ENCODE peak calls at places on chromosomes 1 and 21, in five cellular contexts. K, Y, W, Q and T are unnamed samples.

GRCh38 chr1:174892016-174892415 is 107.7 kb upstream of the CACYBP start:
- DNase-seq in W (no peak), Y (no peak), Q (no peak), K (no peak), T (no peak)

GRCh38 chr1:2504224-2504948 is 22.0 kb downstream of the PANK4 start:
- DNase-seq in Y (no peak), W (no peak), K (no peak), Q (no peak), T (no peak)

GRCh38 chr1:90721210-90722194 is 4.4 kb upstream of the BARHL2 start:
- DNase-seq in Y (no peak), Q (peak), K (peak), W (no peak), T (peak)

GRCh38 chr1:109807822-109808680 is 44.3 kb upstream of the EPS8L3 start:
- DNase-seq in Q (no peak), K (no peak), W (no peak), Y (no peak), T (no peak)

GRCh38 chr1:233584931-233585330 is 29.0 kb upstream of the KCNK1 start:
- DNase-seq in W (no peak), K (no peak), Y (no peak), Q (no peak), T (no peak)

GRCh38 chr1:2601721-2602303 is 15.2 kb downstream of the PRXL2B start:
- DNase-seq in Y (no peak), K (no peak), Q (no peak), W (no peak), T (no peak)

GRCh38 chr1:24309762-24310485 is 9.2 kb upstream of the GRHL3 start:
- DNase-seq in K (no peak), Y (no peak), Q (no peak), W (no peak), T (no peak)

GRCh38 chr1:50976890-50977574 is 7.0 kb downstream of the CDKN2C start:
- DNase-seq in Y (no peak), K (peak), Q (peak), W (no peak), T (peak)

GRCh38 chr1:197145451-197146029 is 929 bp downstream of the ASPM start:
- DNase-seq in Q (no peak), Y (no peak), W (no peak), K (no peak), T (no peak)

GRCh38 chr1:125087247-125087646 is 3902.5 kb downstream of the SRGAP2C start:
- DNase-seq in W (no peak), K (no peak), Y (no peak), Q (no peak), T (no peak)

GRCh38 chr21:44049606-44050005 is 37.5 kb downstream of the TRAPPC10 start:
- DNase-seq in W (no peak), Q (no peak), Y (no peak), K (no peak), T (no peak)

GRCh38 chr1:192817202-192817601 is 8.4 kb downstream of the RGS2 start:
- DNase-seq in Y (no peak), W (no peak), K (no peak), Q (no peak), T (no peak)

GRCh38 chr21:42234026-42234425 is 15.1 kb downstream of the ABCG1 start:
- DNase-seq in K (no peak), Y (no peak), W (no peak), Q (no peak), T (peak)

GRCh38 chr21:42231761-42232160 is 12.8 kb downstream of the ABCG1 start:
- DNase-seq in Q (no peak), K (no peak), W (no peak), Y (no peak), T (no peak)

GRCh38 chr21:42233067-42233981 is 14.4 kb downstream of the ABCG1 start:
- DNase-seq in W (peak), Y (no peak), K (peak), Q (peak), T (peak)

GRCh38 chr21:42230636-42231035 is 11.7 kb downstream of the ABCG1 start:
- DNase-seq in Q (no peak), K (no peak), W (no peak), Y (no peak), T (no peak)

DNA sequence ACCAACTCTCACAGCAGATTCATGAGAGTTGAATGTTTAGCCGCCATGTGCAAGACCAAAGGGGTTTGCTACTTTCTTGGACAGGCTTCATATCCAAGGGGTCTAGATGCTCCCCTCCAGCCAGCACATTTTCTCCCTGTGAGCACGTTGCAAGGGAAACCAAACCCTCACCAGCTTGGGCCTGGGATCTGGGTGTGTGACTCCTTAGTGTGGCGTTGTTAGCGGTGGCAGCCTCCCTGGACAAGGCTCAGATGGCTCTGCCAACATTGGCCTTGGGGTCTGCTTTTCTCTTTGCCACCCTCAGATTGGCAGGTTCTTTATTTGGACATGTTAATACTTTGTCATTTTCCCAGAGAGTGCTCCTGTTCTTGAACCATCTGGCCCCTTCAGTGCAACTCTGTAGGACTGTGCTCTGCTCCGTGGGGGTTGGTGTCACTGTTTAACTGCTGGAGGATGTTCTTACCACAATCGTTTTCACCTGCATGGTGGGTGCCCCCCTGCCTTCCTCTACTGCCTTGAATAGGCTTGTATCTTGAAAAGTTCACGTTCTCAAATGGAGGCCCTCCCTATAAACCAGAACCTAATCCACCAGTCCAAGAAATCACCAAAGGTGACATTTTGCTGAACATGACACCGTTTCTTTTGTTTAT is 13.4 kb downstream of the ABCG1 start:
- DNase-seq in K (no peak), Y (no peak), W (no peak), Q (no peak), T (no peak)
- TF ChIP-seq RFX5 in K (no peak), Y (no peak), W (no peak), Q (no peak), T (no peak)

GRCh38 chr21:31514598-31514997 is 144.9 kb upstream of the SOD1 start:
- DNase-seq in K (no peak), Q (no peak), Y (no peak), W (no peak), T (peak)

GRCh38 chr21:31511258-31511657 is 148.2 kb upstream of the SOD1 start:
- DNase-seq in Y (no peak), Q (no peak), W (no peak), K (no peak), T (no peak)

GRCh38 chr21:31503939-31504338 is 155.6 kb upstream of the SOD1 start:
- DNase-seq in W (no peak), Q (no peak), Y (no peak), K (no peak), T (no peak)

GRCh38 chr21:31505975-31506374 is 153.5 kb upstream of the SOD1 start:
- DNase-seq in Q (no peak), W (no peak), K (no peak), Y (no peak), T (no peak)

GRCh38 chr21:31509108-31510017 is 150.1 kb upstream of the SOD1 start:
- DNase-seq in Q (peak), Y (no peak), K (peak), W (peak), T (no peak)
- TF ChIP-seq GABPA in Q (no peak), Y (no peak), K (no peak), W (no peak), T (no peak)

DNA sequence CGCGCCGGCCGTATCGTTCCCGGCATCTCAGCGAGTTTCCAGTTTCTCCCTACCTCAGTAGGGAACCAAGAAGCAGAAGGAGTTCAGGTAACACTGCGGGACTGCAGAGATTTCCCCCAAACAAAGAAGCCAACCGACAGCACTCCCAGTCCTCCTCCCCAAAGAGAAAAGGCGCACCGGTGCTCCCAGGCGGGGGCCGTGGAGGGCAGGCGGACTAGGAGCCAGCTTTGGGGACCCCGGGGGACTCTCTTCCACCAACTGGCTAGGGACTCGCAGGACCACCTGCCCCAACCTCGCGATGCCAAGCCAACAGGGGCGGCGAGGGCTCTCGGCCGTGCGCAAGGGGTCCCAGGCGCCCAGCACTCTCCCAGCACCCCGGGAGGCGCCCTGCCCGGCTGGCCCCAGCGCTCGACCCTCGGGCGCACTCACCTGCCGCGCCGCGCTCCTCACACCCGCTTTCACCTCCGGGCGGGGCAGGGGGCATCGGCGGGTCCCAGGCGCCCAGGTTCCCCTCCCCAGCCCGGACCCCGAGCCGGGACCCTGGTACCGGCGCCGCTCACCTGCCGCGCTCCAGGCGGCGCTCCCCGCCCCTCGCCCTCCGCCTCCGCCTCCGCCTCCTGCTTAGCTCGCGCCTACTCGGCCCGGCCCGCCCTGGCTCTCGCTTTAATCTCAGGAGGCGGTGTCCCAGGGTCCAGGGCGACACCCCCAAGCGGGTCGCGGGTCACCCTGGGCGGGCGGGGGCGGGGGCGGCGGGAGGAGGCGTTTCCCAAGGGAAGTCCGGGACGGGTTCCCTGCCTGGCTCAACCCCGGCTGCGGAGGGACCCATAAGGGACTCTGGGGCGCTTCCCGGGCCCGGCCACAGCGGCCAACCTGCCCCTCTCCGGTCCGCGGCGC is at the start of gene TMPRSS2:
- DNase-seq in Q (no peak), W (no peak), Y (no peak), K (no peak), T (no peak)
- TF ChIP-seq MAX in Q (no peak), W (no peak), Y (peak), K (no peak), T (no peak)

GRCh38 chr1:229273507-229274232 is 2.8 kb downstream of the RAB4A start:
- DNase-seq in W (no peak), Y (no peak), K (peak), Q (no peak), T (no peak)

GRCh38 chr1:229272164-229273158 is 1.6 kb downstream of the RAB4A start:
- DNase-seq in Q (no peak), W (no peak), K (no peak), Y (no peak), T (no peak)

GRCh38 chr1:229268505-229268904 is 2.4 kb upstream of the RAB4A start:
- DNase-seq in W (no peak), Y (no peak), Q (no peak), K (no peak), T (no peak)

GRCh38 chr1:229270547-229271447 is at the start of gene RAB4A:
- DNase-seq in K (peak), Q (peak), W (peak), Y (no peak), T (peak)

GRCh38 chr1:229271448-229272120 is 673 bp downstream of the RAB4A start:
- DNase-seq in K (peak), Y (no peak), W (no peak), Q (no peak), T (no peak)
- TF ChIP-seq RFX5 in K (no peak), Y (no peak), W (no peak), Q (no peak), T (no peak)